ENCODE peak calls at places on chromosomes 2 and 18, in four cellular contexts. V is K562, S is Panc1, F is gastrocnemius medialis. A is an unnamed sample.

GRCh38 chr2:217837001-217837491 is 165.7 kb downstream of the TNS1 start:
- ATAC-seq in V (no peak), S (no peak), F (peak; percentile 39), A (peak; percentile 78)

GRCh38 chr2:15829091-15829801 is 111.1 kb upstream of the MYCN start:
- ATAC-seq in V (no peak), S (no peak), F (no peak), A (no peak)

GRCh38 chr2:215356948-215357461 is 45.1 kb downstream of the ATIC start:
- ATAC-seq in V (no peak), S (no peak), F (no peak), A (no peak)

GRCh38 chr2:208069186-208069585 is 43.9 kb upstream of the PLEKHM3 start:
- ATAC-seq in V (no peak), S (no peak), F (no peak), A (no peak)

GRCh38 chr2:182020319-182021055 is 34.8 kb downstream of the PPP1R1C start:
- ATAC-seq in V (no peak), S (no peak), F (no peak), A (no peak)

GRCh38 chr2:235595420-235596010 is 101.7 kb downstream of the AGAP1 start:
- ATAC-seq in V (peak; percentile 81), S (peak; percentile 82), F (peak; percentile 54), A (no peak)

GRCh38 chr2:205650450-205650849 is 31.9 kb upstream of the NRP2 start:
- ATAC-seq in V (no peak), S (no peak), F (no peak), A (peak; percentile 54)

GRCh38 chr2:429142-429541 is 141.3 kb upstream of the ALKAL2 start:
- ATAC-seq in V (no peak), S (no peak), F (no peak), A (no peak)

GRCh38 chr18:7104649-7105048 is 12.9 kb downstream of the LAMA1 start:
- ATAC-seq in V (no peak), S (no peak), F (no peak), A (no peak)

GRCh38 chr2:78431241-78431640 is 594.3 kb upstream of the REG3G start:
- ATAC-seq in V (no peak), S (no peak), F (no peak), A (no peak)

GRCh38 chr2:97871096-97871780 is 124.5 kb downstream of the TMEM131 start:
- ATAC-seq in V (no peak), S (peak; percentile 59), F (no peak), A (no peak)

GRCh38 chr18:31183302-31183701 is 20.6 kb upstream of the DSC1 start:
- ATAC-seq in V (no peak), S (no peak), F (no peak), A (no peak)

GRCh38 chr2:168469281-168469988 is 13.4 kb downstream of the CERS6 start:
- ATAC-seq in V (no peak), S (no peak), F (no peak), A (no peak)

GRCh38 chr2:46032161-46032813 is 264.9 kb upstream of the EPAS1 start:
- ATAC-seq in V (no peak), S (no peak), F (no peak), A (no peak)

GRCh38 chr2:155377931-155378444 is 679.5 kb downstream of the KCNJ3 start:
- ATAC-seq in V (peak; percentile 72), S (no peak), F (no peak), A (no peak)

GRCh38 chr2:170651603-170652002 is 63.5 kb upstream of the SP5 start:
- ATAC-seq in V (peak; percentile 42), S (no peak), F (no peak), A (no peak)

GRCh38 chr2:28292491-28292890 is 100.2 kb upstream of the FOSL2 start:
- ATAC-seq in V (no peak), S (no peak), F (no peak), A (no peak)

GRCh38 chr18:48944634-48945033 is 6.1 kb downstream of the SMAD7 start:
- ATAC-seq in V (no peak), S (no peak), F (no peak), A (no peak)

GRCh38 chr2:111007757-111008688 is 112.7 kb upstream of the BCL2L11 start:
- ATAC-seq in V (no peak), S (no peak), F (no peak), A (no peak)

GRCh38 chr2:239257511-239257937 is 143.3 kb downstream of the HDAC4 start:
- ATAC-seq in V (peak; percentile 92), S (no peak), F (peak; percentile 30), A (peak; percentile 50)

GRCh38 chr2:236644067-236644466 is 74.4 kb downstream of the ACKR3 start:
- ATAC-seq in V (no peak), S (no peak), F (no peak), A (no peak)

GRCh38 chr2:160507046-160507407 is 13.4 kb upstream of the RBMS1 start:
- ATAC-seq in V (no peak), S (no peak), F (no peak), A (no peak)

GRCh38 chr2:162509288-162509968 is 165.5 kb downstream of the GCA start:
- ATAC-seq in V (no peak), S (no peak), F (no peak), A (no peak)

GRCh38 chr2:216287251-216287650 is 85.0 kb downstream of the MARCHF4 start:
- ATAC-seq in V (no peak), S (no peak), F (no peak), A (no peak)

GRCh38 chr2:19484736-19485135 is 126.3 kb upstream of the OSR1 start:
- ATAC-seq in V (no peak), S (no peak), F (no peak), A (no peak)

GRCh38 chr2:33620-34019 is 12.7 kb downstream of the FAM110C start:
- ATAC-seq in V (peak; percentile 70), S (peak; percentile 45), F (no peak), A (no peak)

GRCh38 chr2:111161971-111162370 is 41.3 kb downstream of the BCL2L11 start:
- ATAC-seq in V (no peak), S (no peak), F (peak; percentile 93), A (peak; percentile 79)

GRCh38 chr18:6741290-6741689 is 11.8 kb downstream of the ARHGAP28 start:
- ATAC-seq in V (peak; percentile 85), S (no peak), F (peak; percentile 96), A (peak; percentile 86)

GRCh38 chr2:28766070-28766469 is 14.4 kb downstream of the PPP1CB start:
- ATAC-seq in V (no peak), S (no peak), F (no peak), A (no peak)

GRCh38 chr18:58965291-58965929 is 100.7 kb downstream of the ZNF532 start:
- ATAC-seq in V (no peak), S (no peak), F (no peak), A (no peak)

GRCh38 chr2:20035961-20036666 is 15.3 kb downstream of the LAPTM4A start:
- ATAC-seq in V (peak; percentile 74), S (no peak), F (no peak), A (no peak)

GRCh38 chr18:54222922-54223567 is 1.4 kb downstream of the MBD2 start:
- ATAC-seq in V (no peak), S (no peak), F (no peak), A (no peak)

GRCh38 chr2:161556440-161556839 is 67.8 kb upstream of the SLC4A10 start:
- ATAC-seq in V (no peak), S (no peak), F (no peak), A (no peak)

GRCh38 chr2:68426885-68427579 is 40.1 kb downstream of the FBXO48 start:
- ATAC-seq in V (no peak), S (peak; percentile 48), F (no peak), A (no peak)

DNA sequence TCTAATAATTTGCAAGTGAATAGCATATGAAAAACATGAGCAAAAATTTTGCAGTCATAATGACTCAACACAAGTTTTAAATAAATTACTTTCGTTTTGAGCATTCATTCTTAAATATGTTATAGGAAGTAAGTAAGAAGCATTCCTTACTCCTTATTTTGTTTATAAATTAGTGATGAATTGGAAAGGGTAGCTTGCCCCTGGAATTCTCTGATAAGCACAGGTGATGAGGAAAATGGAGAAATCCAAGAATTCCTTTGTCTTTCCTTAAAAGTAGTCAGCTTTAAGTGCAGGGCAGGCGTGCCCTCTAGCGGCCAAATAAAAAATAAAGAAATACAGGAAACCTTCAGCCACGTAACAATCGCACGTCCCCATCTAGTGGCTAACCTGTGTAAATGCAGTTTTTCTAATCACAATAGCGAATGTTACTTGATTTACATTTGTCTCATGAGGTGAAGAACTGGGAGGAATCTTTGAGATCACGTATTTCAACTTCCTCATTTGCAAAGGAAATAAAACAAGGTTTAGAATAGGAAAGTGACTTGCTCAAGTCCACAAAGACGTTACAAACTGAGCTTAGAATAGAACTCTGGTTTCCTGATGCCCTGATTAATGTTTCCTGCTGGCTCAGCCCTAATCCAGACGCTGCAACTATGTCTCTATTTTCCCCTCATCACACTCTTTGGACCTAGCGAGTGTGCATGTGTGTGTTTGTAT is 47.2 kb upstream of the ZNG1B start:
- ATAC-seq in V (peak; percentile 90), S (peak; percentile 81), F (peak; percentile 90), A (peak; percentile 83)
- TF ChIP-seq CTCF in V (peak; percentile 93), S (peak; percentile 95), F (peak; percentile 93), A (peak; percentile 42)

GRCh38 chr2:36693825-36694224 is 2.7 kb upstream of the VIT start:
- ATAC-seq in V (peak; percentile 66), S (no peak), F (no peak), A (no peak)

GRCh38 chr2:36697424-36698066 is 1.0 kb downstream of the VIT start:
- ATAC-seq in V (no peak), S (peak; percentile 50), F (no peak), A (no peak)

GRCh38 chr2:36698978-36699377 is 2.5 kb downstream of the VIT start:
- ATAC-seq in V (no peak), S (no peak), F (peak; percentile 91), A (peak; percentile 92)

GRCh38 chr2:36695746-36696415 is 626 bp upstream of the VIT start:
- ATAC-seq in V (peak; percentile 74), S (peak; percentile 85), F (peak; percentile 46), A (peak; percentile 48)

GRCh38 chr2:36696533-36696932 is at the start of gene VIT:
- ATAC-seq in V (no peak), S (no peak), F (peak; percentile 36), A (no peak)
- TF ChIP-seq CTCF in V (no peak), S (no peak), F (no peak), A (no peak)

DNA sequence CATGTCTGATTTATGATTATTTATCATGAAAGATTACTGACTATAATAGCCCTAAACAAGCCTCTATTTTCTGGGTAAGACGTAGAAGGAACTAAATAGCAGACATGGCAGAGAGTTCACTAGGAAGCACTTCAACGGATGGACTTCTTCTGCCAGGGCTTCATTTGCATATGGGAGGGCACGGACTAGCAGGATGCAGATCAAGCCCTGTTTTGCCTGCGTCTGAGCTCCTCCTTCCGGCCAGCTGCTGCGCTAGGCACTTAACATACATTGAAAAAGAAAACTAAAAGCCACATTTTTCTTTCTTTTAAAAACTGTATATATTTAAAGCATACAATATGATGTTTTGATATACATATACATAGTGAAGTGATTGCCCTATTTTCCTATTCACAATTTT is 340.0 kb upstream of the MEX3C start:
- ATAC-seq in V (no peak), S (no peak), F (no peak), A (no peak)
- TF ChIP-seq CTCF in V (peak; percentile 30), S (no peak), F (no peak), A (no peak)

DNA sequence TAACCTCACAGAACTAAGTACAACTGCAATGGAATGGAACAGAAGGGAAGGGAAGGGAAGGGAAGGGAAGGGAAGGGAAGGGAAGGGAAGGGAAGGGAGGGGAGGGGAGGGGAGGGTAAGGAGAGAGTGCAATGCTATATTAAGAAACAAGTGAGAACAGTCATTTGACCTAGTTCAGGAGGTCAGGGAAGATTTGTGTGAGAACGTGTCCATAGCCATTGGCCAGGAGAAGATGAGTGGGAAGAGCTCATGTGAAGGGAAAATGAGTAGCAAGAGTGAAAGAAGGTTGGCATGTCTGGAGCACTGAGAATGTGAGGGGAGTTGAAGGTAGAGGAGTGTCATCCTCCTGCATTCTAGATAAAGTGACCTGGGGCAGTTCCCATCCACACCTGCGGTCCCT is 481.6 kb downstream of the IRS1 start:
- ATAC-seq in V (no peak), S (no peak), F (no peak), A (no peak)
- TF ChIP-seq CTCF in V (no peak), S (no peak), F (no peak), A (no peak)

GRCh38 chr2:228355897-228356296 is 174.4 kb upstream of the SPHKAP start:
- ATAC-seq in V (no peak), S (no peak), F (no peak), A (no peak)
- TF ChIP-seq CTCF in V (no peak), S (no peak), F (no peak), A (no peak)

A was measured in gastroesophageal sphincter.